ENCODE peak calls at places on chromosomes 13 and 19, in ten cellular contexts. E, W, S, G, L, R, P, B, D and T are unnamed samples.

GRCh38 chr13:100148422-100148821 is 59.5 kb downstream of the PCCA start:
- DNase-seq in S (no peak), L (no peak), G (no peak), B (no peak), E (no peak), P (no peak), R (no peak), D (no peak), W (no peak), T (no peak)

GRCh38 chr19:39413903-39414608 is 1.6 kb downstream of the PLEKHG2 start:
- DNase-seq in P (peak), R (peak), G (peak), L (peak), B (no peak), E (no peak), S (no peak), W (no peak), D (no peak), T (no peak)

GRCh38 chr13:29118471-29118870 is 298.3 kb downstream of the MTUS2 start:
- DNase-seq in R (no peak), W (no peak), S (no peak), P (no peak), G (no peak), D (no peak), B (no peak), L (no peak), E (no peak), T (no peak)

GRCh38 chr13:29523199-29523931 is 72.1 kb downstream of the SLC7A1 start:
- DNase-seq in R (no peak), P (peak), G (no peak), B (no peak), L (peak), E (no peak), S (peak), W (peak), D (no peak), T (no peak)

GRCh38 chr19:28466107-28467045 is 746.6 kb downstream of the UQCRFS1 start:
- DNase-seq in P (peak), S (peak), E (peak), R (peak), B (peak), W (peak), L (peak), G (peak), D (peak), T (no peak)

GRCh38 chr19:4064073-4064550 is 2.6 kb downstream of the ZBTB7A start:
- DNase-seq in L (peak), W (no peak), B (no peak), S (peak), D (no peak), R (peak), E (no peak), G (no peak), P (no peak), T (no peak)

GRCh38 chr19:21902596-21902995 is 66.6 kb upstream of the ZNF43 start:
- DNase-seq in D (no peak), B (no peak), G (no peak), L (no peak), S (no peak), W (no peak), R (no peak), P (no peak), E (no peak), T (no peak)

GRCh38 chr13:29886446-29886845 is 36.0 kb upstream of the UBL3 start:
- DNase-seq in R (no peak), E (no peak), G (no peak), L (no peak), S (no peak), D (no peak), W (no peak), P (no peak), B (no peak), T (no peak)

GRCh38 chr13:83987394-83987793 is 105.1 kb upstream of the SLITRK1 start:
- DNase-seq in P (no peak), S (no peak), W (no peak), D (no peak), L (no peak), E (no peak), B (no peak), R (no peak), G (no peak), T (no peak)

GRCh38 chr19:13195678-13196077 is 45.5 kb downstream of the IER2 start:
- DNase-seq in R (peak), D (no peak), E (no peak), B (peak), P (no peak), G (peak), L (no peak), S (no peak), W (no peak), T (no peak)
- TF ChIP-seq CTCF in R (no peak), D (no peak), E (no peak), B (peak), P (no peak), G (peak), L (no peak), S (no peak), W (no peak), T (no peak)

GRCh38 chr19:35309481-35310279 is 17.7 kb downstream of the MAG start:
- DNase-seq in D (no peak), P (no peak), G (no peak), W (no peak), B (no peak), L (no peak), R (no peak), S (peak), E (no peak), T (no peak)

GRCh38 chr19:35305181-35305580 is 13.2 kb downstream of the MAG start:
- DNase-seq in W (no peak), P (no peak), L (no peak), R (no peak), B (no peak), D (no peak), E (no peak), G (no peak), S (no peak), T (no peak)

GRCh38 chr19:35307990-35308389 is 16.0 kb downstream of the MAG start:
- DNase-seq in S (no peak), P (no peak), B (no peak), L (no peak), D (no peak), R (no peak), G (no peak), E (no peak), W (no peak), T (no peak)

GRCh38 chr19:35304036-35304435 is 12.1 kb downstream of the MAG start:
- DNase-seq in B (no peak), E (no peak), S (no peak), D (no peak), P (no peak), L (no peak), R (no peak), W (no peak), G (no peak), T (no peak)

DNA sequence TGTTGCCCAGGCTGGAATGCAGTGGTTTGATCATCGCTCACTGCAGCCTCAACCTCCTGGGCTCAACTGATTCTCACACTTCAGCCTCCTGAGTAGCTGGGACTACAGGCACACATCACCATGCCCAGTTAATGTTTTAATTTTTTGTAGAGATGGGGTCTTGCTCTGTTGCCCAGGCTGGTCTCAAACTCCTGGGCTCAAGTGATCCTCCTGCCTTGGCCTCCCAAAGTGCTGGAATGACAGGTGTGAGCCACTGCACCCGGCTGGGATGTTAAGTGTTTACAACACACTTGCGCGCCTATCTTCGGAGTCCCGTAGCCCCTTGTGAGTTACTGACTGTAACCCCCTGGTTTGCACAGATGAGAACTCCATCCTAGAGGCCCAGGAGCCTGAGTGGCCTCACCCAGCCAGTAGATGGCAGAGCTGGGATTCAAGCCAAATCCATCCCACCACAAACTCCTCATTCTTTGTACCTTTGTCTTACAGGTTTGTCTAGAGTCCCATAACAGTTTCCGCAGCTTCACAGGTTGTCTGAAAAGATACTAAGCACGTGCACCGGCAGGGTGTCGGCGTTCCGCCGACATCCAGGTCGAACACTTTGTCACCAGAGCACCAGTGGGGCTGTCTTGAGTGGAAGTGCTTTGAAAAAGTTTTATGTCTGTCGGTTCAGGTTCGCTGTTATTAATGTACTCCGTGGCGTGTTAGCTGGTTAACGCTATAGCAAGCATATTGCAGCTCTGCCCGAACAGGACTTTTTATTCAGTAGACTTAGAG is 14.7 kb downstream of the MAG start:
- DNase-seq in P (no peak), E (no peak), S (no peak), D (no peak), L (no peak), B (no peak), R (no peak), G (peak), W (no peak), T (no peak)
- TF ChIP-seq CTCF in P (no peak), E (peak), S (no peak), D (no peak), L (no peak), B (no peak), R (no peak), G (no peak), W (no peak), T (peak)

GRCh38 chr19:30316560-30317106 is 55.6 kb upstream of the ZNF536 start:
- DNase-seq in E (no peak), D (no peak), S (no peak), L (no peak), G (no peak), P (no peak), B (peak), R (no peak), W (no peak), T (no peak)
- TF ChIP-seq CTCF in E (no peak), D (no peak), S (no peak), L (no peak), G (no peak), P (no peak), B (no peak), R (no peak), W (no peak), T (no peak)

GRCh38 chr13:25980255-25980654 is 71.6 kb downstream of the SHISA2 start:
- DNase-seq in W (no peak), E (no peak), R (no peak), G (peak), D (no peak), S (peak), P (no peak), B (no peak), L (no peak), T (peak)
- TF ChIP-seq CTCF in W (peak), E (peak), R (no peak), G (no peak), D (no peak), S (peak), P (no peak), B (peak), L (no peak), T (peak)

GRCh38 chr13:22256111-22256639 is 585.3 kb downstream of the FGF9 start:
- DNase-seq in G (no peak), B (no peak), W (no peak), D (no peak), S (no peak), E (no peak), L (no peak), R (no peak), P (no peak), T (no peak)
- TF ChIP-seq CTCF in G (peak), B (no peak), W (no peak), D (no peak), S (no peak), E (no peak), L (no peak), R (no peak), P (no peak), T (peak)

DNA sequence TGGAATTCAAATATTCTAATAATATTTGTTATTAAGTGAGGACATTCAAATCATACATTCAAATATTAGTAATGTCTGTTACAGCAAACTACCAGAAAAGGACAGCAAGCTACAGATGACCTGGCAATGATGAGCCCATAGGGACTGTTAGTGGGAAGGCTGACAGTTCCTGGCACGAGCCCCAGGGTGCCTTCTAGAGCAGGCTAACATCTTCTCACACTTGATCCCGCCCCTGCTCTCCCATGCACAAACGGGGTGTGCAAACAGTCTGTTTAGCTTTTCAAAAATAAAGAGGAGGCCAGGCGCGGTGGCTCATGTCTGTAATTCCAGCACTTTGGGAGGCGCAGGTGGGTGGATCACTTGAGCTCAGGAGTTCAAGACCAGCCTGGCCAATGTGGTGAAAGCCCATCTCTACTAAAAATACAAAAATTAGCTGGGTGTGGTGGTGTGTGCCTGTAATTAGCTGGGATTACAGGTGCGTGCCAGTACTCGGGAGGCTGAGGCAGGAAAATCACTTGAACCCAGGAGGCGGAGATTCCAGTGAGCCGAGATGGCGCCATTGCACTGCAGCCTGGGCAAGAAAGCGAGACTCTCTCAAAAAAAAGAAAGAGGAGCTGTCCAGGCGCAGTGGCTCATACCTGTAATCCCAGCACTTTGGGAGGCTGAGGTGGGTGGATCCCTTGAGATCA is 9.6 kb upstream of the GARRE1 start:
- DNase-seq in B (no peak), D (no peak), E (no peak), G (no peak), L (peak), W (no peak), P (no peak), R (no peak), S (peak), T (no peak)
- TF ChIP-seq CTCF in B (no peak), D (no peak), E (no peak), G (no peak), L (no peak), W (no peak), P (no peak), R (no peak), S (no peak), T (peak)

GRCh38 chr19:33725567-33725966 is 71.1 kb upstream of the KCTD15 start:
- DNase-seq in W (no peak), L (no peak), B (no peak), D (no peak), S (no peak), P (no peak), R (no peak), G (no peak), E (no peak), T (no peak)
- TF ChIP-seq CTCF in W (no peak), L (no peak), B (no peak), D (no peak), S (no peak), P (no peak), R (no peak), G (no peak), E (no peak), T (no peak)

GRCh38 chr13:51921790-51922740 is 60.3 kb downstream of the CCDC70 start:
- DNase-seq in W (no peak), B (no peak), E (no peak), L (no peak), D (no peak), R (no peak), G (no peak), P (no peak), S (no peak), T (no peak)

GRCh38 chr13:51924756-51925544 is 63.2 kb downstream of the CCDC70 start:
- DNase-seq in L (no peak), D (no peak), S (no peak), R (no peak), P (no peak), E (no peak), G (no peak), B (no peak), W (no peak), T (no peak)

GRCh38 chr13:51925865-51926527 is 64.2 kb downstream of the CCDC70 start:
- DNase-seq in D (no peak), S (no peak), G (no peak), P (no peak), L (no peak), E (no peak), B (no peak), W (no peak), R (no peak), T (no peak)

GRCh38 chr13:51922771-51923480 is 61.2 kb downstream of the CCDC70 start:
- DNase-seq in G (no peak), D (no peak), B (no peak), P (no peak), S (no peak), E (no peak), R (no peak), W (no peak), L (no peak), T (no peak)

GRCh38 chr13:51923983-51924539 is 62.3 kb downstream of the CCDC70 start:
- DNase-seq in W (no peak), L (no peak), R (no peak), S (no peak), E (no peak), P (no peak), B (peak), D (no peak), G (peak), T (no peak)
- TF ChIP-seq CTCF in W (peak), L (peak), R (no peak), S (peak), E (peak), P (no peak), B (no peak), D (no peak), G (peak), T (peak)